ENCODE peak calls at places on chromosome X, in six cellular contexts. X, D, J, E, L and P are unnamed samples.

GRCh38 chrX:109922183-109922582 is 80.7 kb upstream of the TMEM164 start:
- DNase-seq in X (no peak), D (no peak), J (no peak), E (no peak), L (no peak), P (no peak)

GRCh38 chrX:31423575-31424284 is 351.9 kb upstream of the FTHL17 start:
- DNase-seq in X (peak), D (peak), J (no peak), E (peak), L (no peak), P (no peak)

GRCh38 chrX:129772796-129773431 is 6.8 kb upstream of the SASH3 start:
- DNase-seq in X (no peak), D (peak), J (no peak), E (no peak), L (peak), P (peak)

GRCh38 chrX:47247206-47247998 is 14.6 kb downstream of the USP11 start:
- DNase-seq in X (no peak), D (no peak), J (no peak), E (peak), L (no peak), P (no peak)

GRCh38 chrX:150200820-150201287 is 162.3 kb upstream of the MAMLD1 start:
- DNase-seq in X (no peak), D (peak), J (no peak), E (peak), L (no peak), P (peak)

GRCh38 chrX:74382613-74383012 is 38.7 kb upstream of the SLC16A2 start:
- DNase-seq in X (peak), D (peak), J (peak), E (peak), L (peak), P (peak)

GRCh38 chrX:716136-716535 is 85.5 kb downstream of the SHOX start:
- DNase-seq in X (no peak), D (no peak), J (no peak), E (no peak), L (no peak), P (no peak)

GRCh38 chrX:53321943-53322497 is 40.6 kb upstream of the IQSEC2 start:
- DNase-seq in X (no peak), D (no peak), J (no peak), E (no peak), L (no peak), P (no peak)

GRCh38 chrX:1462596-1463251 is 10.0 kb upstream of the ASMTL start:
- DNase-seq in X (no peak), D (no peak), J (no peak), E (peak), L (peak), P (no peak)